ENCODE peak calls at places on chromosome X, in five cellular contexts. N is A549, H is heart left ventricle, B is AG04450, S is GM23248. L is an unnamed sample.

GRCh38 chrX:55488559-55489314 is 911 bp downstream of the USP51 start:
- DNase-seq in N (peak; percentile 59), B (no peak), H (peak; percentile 70), S (peak; percentile 80), L (peak; percentile 61)

GRCh38 chrX:22950278-22951266 is 49.2 kb upstream of the DDX53 start:
- DNase-seq in H (no peak), N (peak; percentile 68), S (peak; percentile 90), B (peak; percentile 57), L (peak; percentile 59)

GRCh38 chrX:150503898-150504219 is 64.6 kb upstream of the MTM1 start:
- DNase-seq in S (no peak), H (no peak), N (no peak), B (no peak), L (no peak)

GRCh38 chrX:139933904-139934303 is 1.1 kb upstream of the ATP11C start:
- DNase-seq in S (no peak), B (no peak), H (no peak), N (peak; percentile 7), L (no peak)

GRCh38 chrX:125492439-125492838 is 172.8 kb downstream of the TEX13C start:
- DNase-seq in N (no peak), B (no peak), H (no peak), S (no peak), L (no peak)

GRCh38 chrX:47854474-47854873 is 17.8 kb downstream of the ZNF81 start:
- DNase-seq in H (no peak), N (no peak), S (peak; percentile 16), B (no peak), L (peak; percentile 32)

GRCh38 chrX:149495573-149496071 is 9.5 kb downstream of the IDS start:
- DNase-seq in N (peak; percentile 70), B (no peak), H (peak; percentile 50), S (peak; percentile 89), L (no peak)

GRCh38 chrX:148500428-148501120 is at the start of gene AFF2:
- DNase-seq in H (no peak), S (peak; percentile 63), B (no peak), N (peak; percentile 8), L (peak; percentile 79)

GRCh38 chrX:25810202-25810601 is 327.9 kb upstream of the MAGEB18 start:
- DNase-seq in B (peak; percentile 50), S (peak; percentile 0), H (no peak), N (no peak), L (no peak)

GRCh38 chrX:53606456-53606855 is 80.1 kb downstream of the HUWE1 start:
- DNase-seq in N (no peak), B (no peak), S (no peak), H (no peak), L (no peak)

GRCh38 chrX:148567229-148567628 is 66.8 kb downstream of the AFF2 start:
- DNase-seq in H (no peak), B (no peak), S (peak; percentile 59), N (no peak), L (no peak)

GRCh38 chrX:54820737-54821136 is 13.2 kb downstream of the MAGED2 start:
- DNase-seq in H (no peak), N (no peak), S (no peak), B (no peak), L (no peak)

GRCh38 chrX:115940348-115940747 is 230.2 kb upstream of the AGTR2 start:
- DNase-seq in H (no peak), N (no peak), B (no peak), S (no peak), L (no peak)

GRCh38 chrX:148960060-148960459 is 459.6 kb downstream of the AFF2 start:
- DNase-seq in B (no peak), N (no peak), H (no peak), S (no peak), L (no peak)

GRCh38 chrX:150664290-150664689 is 28.9 kb upstream of the MTMR1 start:
- DNase-seq in B (no peak), S (no peak), H (peak; percentile 58), N (no peak), L (no peak)

GRCh38 chrX:39338583-39338982 is 537.3 kb downstream of the MID1IP1 start:
- DNase-seq in N (no peak), H (no peak), S (no peak), B (no peak), L (no peak)

GRCh38 chrX:119790977-119791436 is 423 bp downstream of the RPL39 start:
- DNase-seq in N (peak; percentile 45), S (peak; percentile 69), B (no peak), H (no peak), L (peak; percentile 53)

GRCh38 chrX:64894454-64895038 is 81.7 kb downstream of the ZC4H2 start:
- DNase-seq in B (no peak), S (peak; percentile 46), H (no peak), N (peak; percentile 4), L (peak; percentile 44)

GRCh38 chrX:41621236-41621651 is 67.5 kb upstream of the GPR34 start:
- DNase-seq in S (peak; percentile 0), H (no peak), B (no peak), N (peak; percentile 73), L (peak; percentile 0)

GRCh38 chrX:115499112-115499805 is 61.7 kb upstream of the PLS3 start:
- DNase-seq in H (no peak), N (no peak), S (no peak), B (no peak), L (peak; percentile 4)

GRCh38 chrX:39479856-39480255 is 617.9 kb downstream of the BCOR start:
- DNase-seq in B (no peak), N (no peak), S (no peak), H (no peak), L (no peak)

GRCh38 chrX:152444338-152444737 is 6.8 kb downstream of the GABRA3 start:
- DNase-seq in B (no peak), H (no peak), S (no peak), N (no peak), L (no peak)

GRCh38 chrX:1244164-1245076 is 24.2 kb upstream of the CSF2RA start:
- DNase-seq in B (no peak), H (no peak), N (peak; percentile 56), S (no peak), L (peak; percentile 63)

GRCh38 chrX:54248309-54248708 is 65.3 kb upstream of the FAM120C start:
- DNase-seq in B (peak; percentile 1), H (no peak), N (peak; percentile 48), S (peak; percentile 54), L (peak; percentile 14)

GRCh38 chrX:30821116-30821515 is 67.9 kb downstream of the TAB3 start:
- DNase-seq in H (no peak), B (no peak), S (peak; percentile 3), N (no peak), L (peak; percentile 6)

GRCh38 chrX:17046478-17047097 is 100.1 kb downstream of the REPS2 start:
- DNase-seq in B (peak; percentile 39), N (peak; percentile 77), H (peak; percentile 45), S (peak; percentile 70), L (peak; percentile 71)

DNA sequence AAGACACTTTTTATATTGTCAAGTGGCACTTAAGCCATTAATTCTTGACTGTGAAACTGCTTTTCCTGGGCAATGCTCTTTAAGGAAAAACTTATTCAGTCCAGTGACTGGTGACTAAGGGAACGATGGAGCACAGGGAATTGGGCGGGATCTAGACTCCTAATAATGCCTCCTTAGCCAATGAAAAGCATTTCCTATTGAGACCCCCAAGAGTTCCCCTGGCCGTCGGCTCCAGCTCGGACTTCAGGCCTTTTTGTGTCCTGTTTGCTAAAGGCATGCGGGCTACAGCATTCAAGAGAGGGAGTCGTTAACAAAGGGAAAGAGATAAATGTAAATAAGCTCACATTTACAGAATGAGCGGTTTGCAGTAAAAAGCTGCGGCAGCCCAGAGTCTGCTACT is at the start of gene LPAR4:
- DNase-seq in B (no peak), N (no peak), S (peak; percentile 48), H (no peak), L (no peak)
- H3K4me3 ChIP-seq in B (no peak within 1 kb of the TSS), N (no peak within 1 kb of the TSS), S (peak within 1 kb of the TSS; percentile 71), H (peak within 1 kb of the TSS; percentile 48), L (no peak within 1 kb of the TSS)

GRCh38 chrX:49193542-49193964 is 6.4 kb downstream of the SYP start:
- DNase-seq in S (no peak), N (no peak), B (no peak), H (no peak), L (no peak)

GRCh38 chrX:49191033-49191871 is 5.1 kb upstream of the PRICKLE3 start:
- DNase-seq in S (peak; percentile 97), H (peak; percentile 94), N (peak; percentile 100), B (peak; percentile 99), L (peak; percentile 99)

GRCh38 chrX:49188468-49189076 is 2.4 kb upstream of the PRICKLE3 start:
- DNase-seq in N (no peak), B (no peak), H (no peak), S (no peak), L (no peak)

GRCh38 chrX:49190783-49191032 is 4.5 kb upstream of the PRICKLE3 start:
- DNase-seq in S (no peak), N (no peak), H (no peak), B (no peak), L (no peak)

GRCh38 chrX:49192722-49193328 is 6.7 kb upstream of the PRICKLE3 start:
- DNase-seq in N (peak; percentile 55), B (no peak), H (no peak), S (peak; percentile 47), L (peak; percentile 73)
- H3K4me3 ChIP-seq in N (no peak overlapping the region), B (no peak overlapping the region), H (no peak overlapping the region), S (no peak overlapping the region), L (no peak overlapping the region)

DNA sequence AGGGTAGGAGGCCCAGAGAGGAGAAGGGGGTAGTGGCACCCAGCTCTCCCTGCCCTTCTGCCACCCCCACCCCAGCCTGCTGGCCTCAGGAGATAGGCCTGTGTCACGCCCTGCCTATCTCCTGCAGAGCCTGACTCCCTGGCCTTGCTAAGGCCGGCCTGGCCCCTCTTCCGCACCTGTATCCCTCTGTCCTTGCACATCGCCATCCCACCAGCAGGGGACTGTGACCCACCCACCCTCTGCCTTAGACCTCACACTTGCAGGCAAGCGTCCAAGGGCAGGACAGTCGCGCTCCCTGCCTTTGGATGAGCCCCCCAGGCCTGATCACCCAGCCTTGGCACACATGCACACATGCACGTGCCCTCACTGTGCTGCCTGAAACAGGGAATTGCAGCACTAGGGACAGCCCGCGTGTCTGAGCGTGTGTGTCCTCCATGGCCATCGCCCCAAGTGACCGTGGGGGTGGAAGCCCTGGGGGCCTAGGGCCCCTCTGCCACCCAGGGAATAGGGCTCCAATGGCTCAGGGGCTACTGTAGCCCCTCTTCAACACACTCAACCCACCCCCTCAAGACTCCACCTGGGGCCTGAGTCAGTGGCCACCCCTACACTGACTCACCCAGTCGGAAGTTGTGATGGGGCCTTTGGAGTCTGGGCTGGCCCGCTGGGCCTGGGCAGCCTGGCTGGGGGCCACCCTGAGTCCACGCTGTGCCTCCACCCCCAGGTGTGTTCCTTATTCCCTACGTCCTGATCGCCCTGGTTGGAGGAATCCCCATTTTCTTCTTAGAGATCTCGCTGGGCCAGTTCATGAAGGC is 2.1 kb downstream of the SLC6A8 start:
- DNase-seq in H (peak; percentile 25), B (no peak), S (peak; percentile 52), N (no peak), L (no peak)
- H3K4me3 ChIP-seq in H (peak overlapping the region; percentile 53), B (peak overlapping the region; percentile 53), S (peak overlapping the region; percentile 48), N (no peak overlapping the region), L (no peak overlapping the region)

DNA sequence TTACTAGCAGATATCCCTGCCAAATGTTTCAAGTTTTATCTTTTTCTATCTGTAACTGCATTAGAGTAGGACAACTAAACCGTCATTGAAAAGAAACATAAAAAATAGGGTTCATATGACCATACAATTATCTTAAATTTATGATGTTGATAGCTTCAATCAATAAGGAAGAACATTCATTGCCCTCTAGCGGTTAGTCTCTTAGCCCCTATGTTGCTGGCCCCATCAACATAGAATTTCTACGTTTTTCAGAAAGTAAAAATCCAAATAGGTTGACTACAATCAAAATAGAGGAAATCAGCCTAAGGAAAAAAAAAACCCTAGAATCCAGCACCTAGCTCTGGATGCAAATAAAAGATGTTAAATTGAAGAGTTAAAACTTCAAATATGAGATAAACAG is 225.1 kb upstream of the ITM2A start:
- DNase-seq in H (no peak), B (no peak), S (no peak), N (no peak), L (no peak)
- H3K4me3 ChIP-seq in H (no peak overlapping the region), B (no peak overlapping the region), S (no peak overlapping the region), N (no peak overlapping the region), L (no peak overlapping the region)

GRCh38 chrX:100645106-100645505 is 1.1 kb downstream of the SRPX2 start:
- DNase-seq in B (no peak), S (peak; percentile 55), N (no peak), H (no peak), L (no peak)
- H3K4me3 ChIP-seq in B (peak overlapping the region; percentile 65), S (peak overlapping the region; percentile 74), N (no peak overlapping the region), H (peak overlapping the region; percentile 52), L (no peak overlapping the region)

L was measured in NB4.